ENCODE peak calls at places on chromosomes 13 and 19, in five cellular contexts. F is T-helper 2 cell, N is astrocyte of the spinal cord, P is WTC11, Q is glutamatergic neuron. A is an unnamed sample.

GRCh38 chr19:14142262-14143190 is 6.1 kb upstream of the ASF1B start:
- DNase-seq in P (no peak), Q (no peak), F (no peak), N (no peak), A (no peak)

GRCh38 chr13:63139277-63139676 is 1723.6 kb upstream of the PCDH20 start:
- DNase-seq in Q (no peak), P (no peak), F (no peak), N (no peak), A (no peak)

GRCh38 chr19:48636859-48637448 is at the start of gene DBP:
- DNase-seq in N (no peak), F (no peak), Q (peak), P (peak), A (peak)

GRCh38 chr13:27691207-27691606 is 69.5 kb downstream of the POLR1D start:
- DNase-seq in P (no peak), F (no peak), N (no peak), Q (no peak), A (no peak)

GRCh38 chr13:109743706-109744453 is 42.5 kb downstream of the IRS2 start:
- DNase-seq in F (no peak), N (peak), P (no peak), Q (peak), A (peak)

GRCh38 chr19:2273356-2274184 is 8.4 kb downstream of the PEAK3 start:
- DNase-seq in Q (peak), N (peak), P (peak), F (peak), A (peak)

GRCh38 chr19:14480695-14481069 is 5.5 kb upstream of the PTGER1 start:
- DNase-seq in N (peak), P (no peak), F (no peak), Q (no peak), A (no peak)

GRCh38 chr13:26377038-26377437 is 123.1 kb downstream of the CDK8 start:
- DNase-seq in Q (peak), F (no peak), N (no peak), P (peak), A (peak)

GRCh38 chr19:18023596-18024212 is 15.7 kb downstream of the ARRDC2 start:
- DNase-seq in N (peak), F (peak), Q (no peak), P (no peak), A (no peak)

GRCh38 chr13:76667551-76667950 is 218.7 kb downstream of the KCTD12 start:
- DNase-seq in F (no peak), N (peak), P (no peak), Q (no peak), A (peak)

GRCh38 chr19:48779636-48780035 is 24.3 kb downstream of the FGF21 start:
- DNase-seq in N (no peak), F (no peak), P (no peak), Q (no peak), A (no peak)

A was measured in DMS53.